ENCODE peak calls at places on chromosomes 13 and 19, in six cellular contexts. One of them, this sample, is unnamed.

GRCh38 chr19:48196321-48196761 is 25.9 kb downstream of the ZSWIM9 start:
- DNase-seq in heart left ventricle: no peak
- DNase-seq in left lung: no peak
- DNase-seq in mucosa of descending colon: no peak
- DNase-seq in Peyer's patch: no peak
- DNase-seq in left ventricle myocardium inferior: no peak
- DNase-seq in this sample: no peak

GRCh38 chr13:109163052-109163413 is 533.6 kb downstream of the MYO16 start:
- DNase-seq in Peyer's patch: no peak
- DNase-seq in left ventricle myocardium inferior: no peak
- DNase-seq in mucosa of descending colon: no peak
- DNase-seq in left lung: no peak
- DNase-seq in heart left ventricle: no peak
- DNase-seq in this sample: no peak

GRCh38 chr19:38596057-38596981 is 21.4 kb downstream of the MAP4K1 start:
- DNase-seq in left ventricle myocardium inferior: no peak
- DNase-seq in left lung: peak; percentile 83
- DNase-seq in heart left ventricle: no peak
- DNase-seq in mucosa of descending colon: peak; percentile 73
- DNase-seq in Peyer's patch: no peak
- DNase-seq in this sample: peak; percentile 87

GRCh38 chr19:17266026-17266425 is 1.2 kb upstream of the BABAM1 start:
- DNase-seq in heart left ventricle: no peak
- DNase-seq in left ventricle myocardium inferior: no peak
- DNase-seq in mucosa of descending colon: no peak
- DNase-seq in left lung: no peak
- DNase-seq in Peyer's patch: no peak
- DNase-seq in this sample: no peak

GRCh38 chr19:57406516-57407123 is 4.3 kb upstream of the ZNF17 start:
- DNase-seq in Peyer's patch: peak; percentile 70
- DNase-seq in mucosa of descending colon: peak; percentile 80
- DNase-seq in heart left ventricle: peak; percentile 75
- DNase-seq in left ventricle myocardium inferior: peak; percentile 55
- DNase-seq in left lung: peak; percentile 83
- DNase-seq in this sample: peak; percentile 84

GRCh38 chr19:3094638-3095374 is 644 bp downstream of the GNA11 start:
- DNase-seq in left ventricle myocardium inferior: no peak
- DNase-seq in mucosa of descending colon: no peak
- DNase-seq in heart left ventricle: no peak
- DNase-seq in left lung: peak; percentile 83
- DNase-seq in Peyer's patch: no peak
- DNase-seq in this sample: no peak

GRCh38 chr13:77544365-77544764 is 8.9 kb downstream of the SCEL start:
- DNase-seq in left ventricle myocardium inferior: peak; percentile 72
- DNase-seq in heart left ventricle: peak; percentile 63
- DNase-seq in left lung: no peak
- DNase-seq in mucosa of descending colon: peak; percentile 26
- DNase-seq in Peyer's patch: no peak
- DNase-seq in this sample: no peak

GRCh38 chr13:45296259-45296658 is 44.7 kb downstream of the TPT1 start:
- DNase-seq in left ventricle myocardium inferior: no peak
- DNase-seq in heart left ventricle: no peak
- DNase-seq in Peyer's patch: no peak
- DNase-seq in mucosa of descending colon: no peak
- DNase-seq in left lung: no peak
- DNase-seq in this sample: no peak

GRCh38 chr19:16232568-16232967 is 34.9 kb downstream of the AP1M1 start:
- DNase-seq in heart left ventricle: no peak
- DNase-seq in mucosa of descending colon: no peak
- DNase-seq in left ventricle myocardium inferior: no peak
- DNase-seq in Peyer's patch: no peak
- DNase-seq in left lung: peak; percentile 63
- DNase-seq in this sample: no peak

GRCh38 chr19:2171349-2172145 is 7.8 kb downstream of the DOT1L start:
- DNase-seq in left ventricle myocardium inferior: peak; percentile 73
- DNase-seq in left lung: no peak
- DNase-seq in Peyer's patch: peak; percentile 80
- DNase-seq in mucosa of descending colon: no peak
- DNase-seq in heart left ventricle: no peak
- DNase-seq in this sample: peak; percentile 82

GRCh38 chr19:6524326-6524725 is 6.5 kb upstream of the TNFSF9 start:
- DNase-seq in left lung: no peak
- DNase-seq in heart left ventricle: no peak
- DNase-seq in left ventricle myocardium inferior: no peak
- DNase-seq in mucosa of descending colon: no peak
- DNase-seq in Peyer's patch: no peak
- DNase-seq in this sample: no peak

GRCh38 chr13:45370922-45371406 is 30.0 kb upstream of the TPT1 start:
- DNase-seq in left ventricle myocardium inferior: peak; percentile 77
- DNase-seq in left lung: peak; percentile 93
- DNase-seq in Peyer's patch: peak; percentile 31
- DNase-seq in heart left ventricle: peak; percentile 82
- DNase-seq in mucosa of descending colon: peak; percentile 60
- DNase-seq in this sample: peak; percentile 17

GRCh38 chr19:14505488-14506239 is 9.7 kb upstream of the GIPC1 start:
- DNase-seq in mucosa of descending colon: peak; percentile 76
- DNase-seq in heart left ventricle: peak; percentile 81
- DNase-seq in left ventricle myocardium inferior: no peak
- DNase-seq in left lung: peak; percentile 95
- DNase-seq in Peyer's patch: peak; percentile 45
- DNase-seq in this sample: peak; percentile 93

GRCh38 chr13:36918246-36919060 is 1.6 kb downstream of the SMAD9 start:
- DNase-seq in heart left ventricle: no peak
- DNase-seq in left ventricle myocardium inferior: no peak
- DNase-seq in mucosa of descending colon: no peak
- DNase-seq in left lung: no peak
- DNase-seq in Peyer's patch: no peak
- DNase-seq in this sample: no peak

GRCh38 chr13:89097994-89098393 is 1426.8 kb downstream of the SLITRK5 start:
- DNase-seq in left ventricle myocardium inferior: no peak
- DNase-seq in heart left ventricle: no peak
- DNase-seq in left lung: no peak
- DNase-seq in mucosa of descending colon: no peak
- DNase-seq in Peyer's patch: no peak
- DNase-seq in this sample: no peak

GRCh38 chr13:33723365-33723764 is 94.6 kb upstream of the RFC3 start:
- DNase-seq in mucosa of descending colon: no peak
- DNase-seq in Peyer's patch: no peak
- DNase-seq in heart left ventricle: no peak
- DNase-seq in left ventricle myocardium inferior: no peak
- DNase-seq in left lung: no peak
- DNase-seq in this sample: no peak

GRCh38 chr13:108897955-108898354 is 268.5 kb downstream of the MYO16 start:
- DNase-seq in Peyer's patch: no peak
- DNase-seq in left lung: no peak
- DNase-seq in heart left ventricle: no peak
- DNase-seq in left ventricle myocardium inferior: no peak
- DNase-seq in mucosa of descending colon: no peak
- DNase-seq in this sample: no peak

GRCh38 chr19:51772977-51773376 is 12.0 kb downstream of the FPR2 start:
- DNase-seq in Peyer's patch: no peak
- DNase-seq in mucosa of descending colon: no peak
- DNase-seq in left ventricle myocardium inferior: no peak
- DNase-seq in left lung: no peak
- DNase-seq in heart left ventricle: no peak
- DNase-seq in this sample: no peak

GRCh38 chr19:37413243-37414084 is 42.6 kb downstream of the ZNF527 start:
- DNase-seq in mucosa of descending colon: no peak
- DNase-seq in left ventricle myocardium inferior: no peak
- DNase-seq in left lung: no peak
- DNase-seq in Peyer's patch: no peak
- DNase-seq in heart left ventricle: no peak
- DNase-seq in this sample: no peak

GRCh38 chr19:18135712-18136584 is 17.0 kb upstream of the PIK3R2 start:
- DNase-seq in left lung: no peak
- DNase-seq in heart left ventricle: no peak
- DNase-seq in left ventricle myocardium inferior: no peak
- DNase-seq in Peyer's patch: no peak
- DNase-seq in mucosa of descending colon: peak; percentile 88
- DNase-seq in this sample: peak; percentile 73

GRCh38 chr13:20191902-20192469 is 752 bp downstream of the GJB2 start:
- DNase-seq in heart left ventricle: no peak
- DNase-seq in left lung: peak; percentile 60
- DNase-seq in left ventricle myocardium inferior: no peak
- DNase-seq in Peyer's patch: no peak
- DNase-seq in mucosa of descending colon: peak; percentile 70
- DNase-seq in this sample: peak; percentile 52

GRCh38 chr19:4709440-4710280 is 14.0 kb downstream of the DPP9 start:
- DNase-seq in left lung: peak; percentile 37
- DNase-seq in Peyer's patch: no peak
- DNase-seq in heart left ventricle: no peak
- DNase-seq in mucosa of descending colon: no peak
- DNase-seq in left ventricle myocardium inferior: no peak
- DNase-seq in this sample: no peak

GRCh38 chr19:19276851-19277250 is 3.8 kb upstream of the TM6SF2 start:
- DNase-seq in Peyer's patch: no peak
- DNase-seq in mucosa of descending colon: no peak
- DNase-seq in left ventricle myocardium inferior: no peak
- DNase-seq in left lung: no peak
- DNase-seq in heart left ventricle: no peak
- DNase-seq in this sample: no peak

GRCh38 chr13:84946144-84946543 is 853.1 kb downstream of the SLITRK6 start:
- DNase-seq in heart left ventricle: no peak
- DNase-seq in left ventricle myocardium inferior: no peak
- DNase-seq in mucosa of descending colon: no peak
- DNase-seq in Peyer's patch: no peak
- DNase-seq in left lung: no peak
- DNase-seq in this sample: no peak

GRCh38 chr13:111663505-111663904 is 343.1 kb downstream of the TEX29 start:
- DNase-seq in left ventricle myocardium inferior: no peak
- DNase-seq in Peyer's patch: no peak
- DNase-seq in heart left ventricle: no peak
- DNase-seq in mucosa of descending colon: no peak
- DNase-seq in left lung: no peak
- DNase-seq in this sample: no peak

GRCh38 chr13:77919351-77920294 is 992 bp upstream of the EDNRB start:
- DNase-seq in Peyer's patch: no peak
- DNase-seq in mucosa of descending colon: peak; percentile 16
- DNase-seq in left ventricle myocardium inferior: peak; percentile 64
- DNase-seq in left lung: peak; percentile 83
- DNase-seq in heart left ventricle: peak; percentile 77
- DNase-seq in this sample: no peak

GRCh38 chr19:33460221-33460908 is 61.2 kb downstream of the PEPD start:
- DNase-seq in left ventricle myocardium inferior: no peak
- DNase-seq in heart left ventricle: peak; percentile 28
- DNase-seq in Peyer's patch: no peak
- DNase-seq in left lung: peak; percentile 59
- DNase-seq in mucosa of descending colon: no peak
- DNase-seq in this sample: no peak

GRCh38 chr19:51978882-51979281 is 7.8 kb downstream of the ZNF350 start:
- DNase-seq in mucosa of descending colon: no peak
- DNase-seq in heart left ventricle: no peak
- DNase-seq in left ventricle myocardium inferior: no peak
- DNase-seq in Peyer's patch: no peak
- DNase-seq in left lung: no peak
- DNase-seq in this sample: no peak

GRCh38 chr13:113959198-113959597 is 14.7 kb downstream of the C13orf46 start:
- DNase-seq in left lung: peak; percentile 15
- DNase-seq in heart left ventricle: no peak
- DNase-seq in left ventricle myocardium inferior: no peak
- DNase-seq in Peyer's patch: no peak
- DNase-seq in mucosa of descending colon: no peak
- DNase-seq in this sample: no peak
- H3K4me1 ChIP-seq in left lung: no peaks in the 10 kb centered on the region
- H3K4me1 ChIP-seq in heart left ventricle: no peaks in the 10 kb centered on the region
- H3K4me1 ChIP-seq in left ventricle myocardium inferior: no peaks in the 10 kb centered on the region
- H3K4me1 ChIP-seq in Peyer's patch: no peaks in the 10 kb centered on the region
- H3K4me1 ChIP-seq in mucosa of descending colon: no peaks in the 10 kb centered on the region
- H3K4me1 ChIP-seq in this sample: no peaks in the 10 kb centered on the region

GRCh38 chr19:55909801-55910200 is 22.3 kb downstream of the NLRP13 start:
- DNase-seq in left ventricle myocardium inferior: no peak
- DNase-seq in left lung: no peak
- DNase-seq in heart left ventricle: no peak
- DNase-seq in Peyer's patch: no peak
- DNase-seq in mucosa of descending colon: no peak
- DNase-seq in this sample: no peak
- H3K9me3 ChIP-seq in left ventricle myocardium inferior: peaks cover 25% of the 10 kb centered on the region
- H3K9me3 ChIP-seq in left lung: peaks cover 18% of the 10 kb centered on the region
- H3K9me3 ChIP-seq in heart left ventricle: no peaks in the 10 kb centered on the region
- H3K9me3 ChIP-seq in Peyer's patch: no peaks in the 10 kb centered on the region
- H3K9me3 ChIP-seq in mucosa of descending colon: no peaks in the 10 kb centered on the region
- H3K9me3 ChIP-seq in this sample: no peaks in the 10 kb centered on the region

GRCh38 chr13:74036373-74036772 is 97.8 kb downstream of the KLF12 start:
- DNase-seq in heart left ventricle: no peak
- DNase-seq in left lung: no peak
- DNase-seq in Peyer's patch: no peak
- DNase-seq in mucosa of descending colon: no peak
- DNase-seq in left ventricle myocardium inferior: no peak
- DNase-seq in this sample: peak; percentile 83

GRCh38 chr13:74035881-74036280 is 98.3 kb downstream of the KLF12 start:
- DNase-seq in left lung: no peak
- DNase-seq in mucosa of descending colon: no peak
- DNase-seq in left ventricle myocardium inferior: no peak
- DNase-seq in Peyer's patch: no peak
- DNase-seq in heart left ventricle: no peak
- DNase-seq in this sample: no peak

GRCh38 chr13:74037762-74038161 is 96.4 kb downstream of the KLF12 start:
- DNase-seq in heart left ventricle: no peak
- DNase-seq in mucosa of descending colon: no peak
- DNase-seq in Peyer's patch: no peak
- DNase-seq in left lung: no peak
- DNase-seq in left ventricle myocardium inferior: no peak
- DNase-seq in this sample: no peak

GRCh38 chr13:74027161-74027779 is 106.9 kb downstream of the KLF12 start:
- DNase-seq in mucosa of descending colon: no peak
- DNase-seq in left ventricle myocardium inferior: no peak
- DNase-seq in heart left ventricle: no peak
- DNase-seq in left lung: no peak
- DNase-seq in Peyer's patch: no peak
- DNase-seq in this sample: no peak

DNA sequence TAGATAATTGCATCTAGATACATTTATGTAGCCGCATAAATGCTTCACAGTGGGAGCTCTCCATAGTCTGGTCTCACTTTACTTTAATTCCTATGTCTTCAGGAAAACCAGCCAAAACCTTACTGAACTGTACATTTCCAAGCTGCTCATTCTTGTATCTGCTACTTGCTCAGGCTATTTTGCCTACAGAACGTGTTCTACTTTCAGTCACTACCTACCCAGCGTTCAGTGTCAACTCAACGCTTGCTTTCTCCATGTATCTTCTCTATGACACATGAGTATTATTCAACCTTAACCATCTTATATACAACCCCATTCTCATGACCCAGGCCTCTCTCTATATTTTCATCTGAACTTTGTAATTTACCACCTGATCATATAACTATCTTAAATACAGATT is 101.9 kb downstream of the KLF12 start:
- DNase-seq in Peyer's patch: no peak
- DNase-seq in mucosa of descending colon: no peak
- DNase-seq in left lung: no peak
- DNase-seq in left ventricle myocardium inferior: no peak
- DNase-seq in heart left ventricle: no peak
- DNase-seq in this sample: no peak
- TF ChIP-seq CTCF in Peyer's patch: no peak
- TF ChIP-seq CTCF in mucosa of descending colon: no peak
- TF ChIP-seq CTCF in left lung: no peak
- TF ChIP-seq CTCF in left ventricle myocardium inferior: no peak
- TF ChIP-seq CTCF in heart left ventricle: no peak
- TF ChIP-seq CTCF in this sample: no peak

GRCh38 chr19:41837981-41838708 is 6.3 kb downstream of the LYPD4 start:
- DNase-seq in left ventricle myocardium inferior: no peak
- DNase-seq in left lung: no peak
- DNase-seq in mucosa of descending colon: no peak
- DNase-seq in Peyer's patch: no peak
- DNase-seq in heart left ventricle: no peak
- DNase-seq in this sample: no peak
- H3K4me1 ChIP-seq in left ventricle myocardium inferior: no peaks in the 10 kb centered on the region
- H3K4me1 ChIP-seq in left lung: peaks cover 4% of the 10 kb centered on the region
- H3K4me1 ChIP-seq in mucosa of descending colon: no peaks in the 10 kb centered on the region
- H3K4me1 ChIP-seq in Peyer's patch: no peaks in the 10 kb centered on the region
- H3K4me1 ChIP-seq in heart left ventricle: no peaks in the 10 kb centered on the region
- H3K4me1 ChIP-seq in this sample: no peaks in the 10 kb centered on the region

This sample was measured in Caco-2.